ENCODE peak calls at places on chromosomes 1 and 21, in ten cellular contexts. I, D, G, J, L, U, N, E, K and P are unnamed samples.

GRCh38 chr21:34695434-34695833 is 26.6 kb downstream of the CLIC6 start:
- DNase-seq in K (no peak), G (peak; percentile 48), D (no peak), E (no peak), I (no peak), N (no peak), J (peak; percentile 2), L (no peak), U (peak; percentile 88), P (no peak)

GRCh38 chr1:46571691-46572225 is 20.3 kb upstream of the KNCN start:
- DNase-seq in E (no peak), U (no peak), K (no peak), L (no peak), J (no peak), I (no peak), D (no peak), G (no peak), N (no peak), P (no peak)

GRCh38 chr1:34369701-34370455 is 193.2 kb downstream of the C1orf94 start:
- DNase-seq in E (no peak), U (no peak), K (no peak), D (no peak), J (no peak), N (no peak), G (no peak), I (peak; percentile 16), L (no peak), P (no peak)

GRCh38 chr1:20733361-20733975 is 965 bp upstream of the SH2D5 start:
- DNase-seq in E (peak; percentile 66), I (no peak), L (no peak), J (no peak), G (no peak), D (no peak), U (peak; percentile 24), K (no peak), N (no peak), P (no peak)

GRCh38 chr1:216447898-216448568 is 24.8 kb upstream of the USH2A start:
- DNase-seq in D (no peak), U (peak; percentile 43), L (no peak), G (peak; percentile 41), E (no peak), K (no peak), J (no peak), I (no peak), N (no peak), P (no peak)

GRCh38 chr1:66521736-66522365 is 12.1 kb upstream of the SGIP1 start:
- DNase-seq in G (peak; percentile 86), I (no peak), N (no peak), L (no peak), D (peak; percentile 81), J (no peak), K (no peak), U (peak; percentile 79), E (peak; percentile 85), P (no peak)

GRCh38 chr1:86018311-86018923 is 138.2 kb downstream of the COL24A1 start:
- DNase-seq in L (no peak), U (peak; percentile 43), E (peak; percentile 63), K (peak; percentile 10), G (peak; percentile 46), N (no peak), D (peak; percentile 12), I (no peak), J (peak; percentile 79), P (no peak)

GRCh38 chr1:240136402-240136801 is 44.7 kb downstream of the FMN2 start:
- DNase-seq in G (peak; percentile 56), L (no peak), D (peak; percentile 19), E (no peak), U (peak; percentile 72), I (no peak), K (no peak), J (no peak), N (no peak), P (no peak)

GRCh38 chr1:200929530-200930278 is 35.0 kb downstream of the INAVA start:
- DNase-seq in G (no peak), K (no peak), U (no peak), N (no peak), E (no peak), L (no peak), D (no peak), J (no peak), I (no peak), P (no peak)

GRCh38 chr1:199573047-199573446 is 454.5 kb upstream of the NR5A2 start:
- DNase-seq in K (no peak), J (no peak), E (no peak), L (no peak), G (peak; percentile 31), U (peak; percentile 35), D (no peak), I (no peak), N (no peak), P (no peak)

GRCh38 chr1:93579891-93580290 is 101.7 kb downstream of the BCAR3 start:
- DNase-seq in N (no peak), U (peak; percentile 84), K (peak; percentile 69), E (no peak), G (peak; percentile 87), L (peak; percentile 82), J (no peak), D (peak; percentile 76), I (no peak), P (no peak)

GRCh38 chr1:55067022-55067781 is 27.9 kb downstream of the PCSK9 start:
- DNase-seq in D (no peak), L (no peak), I (no peak), G (no peak), E (no peak), N (peak; percentile 40), U (no peak), J (no peak), K (no peak), P (no peak)

GRCh38 chr1:195462646-195463045 is 1145.6 kb downstream of the KCNT2 start:
- DNase-seq in G (peak; percentile 44), K (no peak), D (no peak), I (no peak), E (no peak), U (no peak), J (no peak), N (no peak), L (no peak), P (no peak)